ENCODE peak calls at places on chromosomes 6 and 20, in six cellular contexts. W, X, V, E, R and G are unnamed samples. For H3K36me3, the result is how much of the 10 kb centered on the place peaks cover.

GRCh38 chr6:149210376-149210775 is 107.1 kb upstream of the TAB2 start:
- DNase-seq in W (no peak), R (no peak), E (no peak), X (no peak), V (no peak), G (no peak)

GRCh38 chr6:366972-367794 is 24.4 kb upstream of the IRF4 start:
- DNase-seq in R (no peak), X (no peak), W (no peak), E (peak), V (no peak), G (no peak)

GRCh38 chr20:64244281-64244805 is 11.2 kb upstream of the PCMTD2 start:
- DNase-seq in X (no peak), W (no peak), E (no peak), R (peak), V (no peak), G (no peak)

GRCh38 chr20:63968928-63969760 is 586 bp downstream of the ZNF512B start:
- DNase-seq in R (no peak), X (no peak), V (peak), E (peak), W (peak), G (no peak)

GRCh38 chr20:45419188-45420091 is 3.5 kb downstream of the PIGT start:
- DNase-seq in V (peak), X (no peak), W (peak), E (no peak), R (no peak), G (no peak)

GRCh38 chr6:31586013-31586412 is at the start of gene LST1:
- DNase-seq in R (no peak), X (no peak), W (no peak), V (no peak), E (no peak), G (no peak)

GRCh38 chr6:46129301-46129633 is 522 bp upstream of the ENPP4 start:
- DNase-seq in V (no peak), R (no peak), E (no peak), W (peak), X (no peak), G (no peak)

GRCh38 chr6:4903751-4904370 is 100.0 kb downstream of the RPP40 start:
- DNase-seq in R (no peak), X (no peak), E (no peak), W (no peak), V (no peak), G (no peak)

GRCh38 chr6:12163744-12164507 is 126.2 kb upstream of the EDN1 start:
- DNase-seq in X (no peak), E (peak), V (no peak), R (no peak), W (no peak), G (no peak)

GRCh38 chr6:72937160-72937559 is 288.1 kb downstream of the KHDC1L start:
- DNase-seq in V (no peak), X (no peak), W (no peak), E (no peak), R (no peak), G (no peak)

GRCh38 chr20:47191074-47191673 is 165.3 kb downstream of the ZMYND8 start:
- DNase-seq in W (peak), E (no peak), R (no peak), X (no peak), V (no peak), G (no peak)

GRCh38 chr6:100346828-100347227 is 117.9 kb downstream of the SIM1 start:
- DNase-seq in E (no peak), W (no peak), V (no peak), R (no peak), X (no peak), G (no peak)

GRCh38 chr20:8331740-8332412 is 199.8 kb downstream of the PLCB1 start:
- DNase-seq in E (no peak), R (no peak), X (no peak), W (no peak), V (no peak), G (no peak)

GRCh38 chr20:8330785-8331699 is 199.0 kb downstream of the PLCB1 start:
- DNase-seq in W (no peak), R (no peak), E (no peak), X (no peak), V (no peak), G (no peak)

GRCh38 chr20:8335796-8336195 is 203.7 kb downstream of the PLCB1 start:
- DNase-seq in R (no peak), V (no peak), E (no peak), W (no peak), X (no peak), G (no peak)

GRCh38 chr20:8335059-8335458 is 203.0 kb downstream of the PLCB1 start:
- DNase-seq in W (no peak), R (no peak), V (no peak), X (no peak), E (no peak), G (no peak)

DNA sequence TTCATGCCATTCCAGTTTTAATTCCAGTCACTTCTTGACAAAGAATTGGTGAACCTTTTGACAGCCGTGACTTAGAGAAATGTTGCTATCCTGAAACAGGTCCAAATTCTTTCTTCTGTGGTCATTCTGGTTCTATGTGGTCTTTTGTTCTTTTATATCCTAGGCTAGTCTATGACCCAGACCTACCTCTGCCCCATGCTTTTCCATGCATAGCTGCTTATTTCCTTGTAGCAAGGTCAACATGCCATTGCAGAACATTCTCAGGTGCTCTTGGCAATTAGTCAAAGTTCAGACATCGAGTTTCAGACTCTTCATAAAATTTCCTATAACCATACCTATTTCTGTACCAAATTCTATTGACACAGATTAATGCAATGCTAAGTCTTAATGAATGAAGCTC is 202.6 kb downstream of the PLCB1 start:
- DNase-seq in X (no peak), W (no peak), V (no peak), E (no peak), R (no peak), G (no peak)
- H3K36me3 ChIP-seq in X (under half), W (under half), V (under half), E (under half), R (under half), G (under half)

DNA sequence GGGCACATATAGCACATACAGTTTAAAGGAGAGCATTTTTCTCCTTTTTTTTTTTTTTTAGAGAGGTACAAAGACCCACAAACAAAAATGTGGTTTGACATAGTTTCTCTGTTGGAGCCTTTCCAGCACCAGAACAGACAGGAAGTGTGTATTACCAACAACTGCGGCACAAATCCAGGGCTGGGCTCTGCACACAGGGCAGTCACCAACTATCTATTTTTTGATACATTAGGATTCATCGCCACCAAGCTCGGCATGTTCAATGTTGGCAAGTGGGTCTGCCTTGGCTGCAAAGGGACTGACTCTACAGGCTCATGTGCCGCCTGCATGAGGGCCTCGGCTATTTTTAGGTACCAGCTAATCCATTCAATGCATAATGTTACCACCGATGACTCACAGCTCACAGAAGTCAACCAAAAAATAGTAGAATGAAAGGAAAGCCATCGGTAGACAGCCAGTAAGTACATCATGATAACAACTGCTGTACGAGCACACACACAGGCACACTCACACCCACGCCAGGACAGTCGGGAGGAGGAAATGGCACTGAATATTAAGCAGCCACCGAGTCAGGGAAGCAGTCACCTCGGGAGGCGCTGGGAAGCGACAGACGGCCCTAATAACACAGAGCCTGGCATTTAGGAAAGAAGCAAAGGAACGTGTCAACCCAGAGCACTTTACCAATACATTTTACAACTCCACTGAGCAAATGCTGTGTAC is 81.6 kb downstream of the GMPR start:
- DNase-seq in V (peak), W (peak), R (no peak), E (no peak), X (peak), G (no peak)
- H3K4me3 ChIP-seq in V (peak), W (peak), R (peak), E (no peak), X (peak), G (peak)

GRCh38 chr6:56370127-56370540 is 122.8 kb upstream of the COL21A1 start:
- DNase-seq in E (no peak), W (peak), V (no peak), X (no peak), R (peak), G (no peak)
- TF ChIP-seq CTCF in E (peak), W (peak), V (no peak), X (no peak), R (peak), G (peak)

GRCh38 chr6:36856277-36856676 is 17.0 kb upstream of the CPNE5 start:
- DNase-seq in W (no peak), X (no peak), R (no peak), V (no peak), E (no peak), G (no peak)
- H3K36me3 ChIP-seq in W (under half), X (under half), R (under half), V (under half), E (under half), G (under half)

DNA sequence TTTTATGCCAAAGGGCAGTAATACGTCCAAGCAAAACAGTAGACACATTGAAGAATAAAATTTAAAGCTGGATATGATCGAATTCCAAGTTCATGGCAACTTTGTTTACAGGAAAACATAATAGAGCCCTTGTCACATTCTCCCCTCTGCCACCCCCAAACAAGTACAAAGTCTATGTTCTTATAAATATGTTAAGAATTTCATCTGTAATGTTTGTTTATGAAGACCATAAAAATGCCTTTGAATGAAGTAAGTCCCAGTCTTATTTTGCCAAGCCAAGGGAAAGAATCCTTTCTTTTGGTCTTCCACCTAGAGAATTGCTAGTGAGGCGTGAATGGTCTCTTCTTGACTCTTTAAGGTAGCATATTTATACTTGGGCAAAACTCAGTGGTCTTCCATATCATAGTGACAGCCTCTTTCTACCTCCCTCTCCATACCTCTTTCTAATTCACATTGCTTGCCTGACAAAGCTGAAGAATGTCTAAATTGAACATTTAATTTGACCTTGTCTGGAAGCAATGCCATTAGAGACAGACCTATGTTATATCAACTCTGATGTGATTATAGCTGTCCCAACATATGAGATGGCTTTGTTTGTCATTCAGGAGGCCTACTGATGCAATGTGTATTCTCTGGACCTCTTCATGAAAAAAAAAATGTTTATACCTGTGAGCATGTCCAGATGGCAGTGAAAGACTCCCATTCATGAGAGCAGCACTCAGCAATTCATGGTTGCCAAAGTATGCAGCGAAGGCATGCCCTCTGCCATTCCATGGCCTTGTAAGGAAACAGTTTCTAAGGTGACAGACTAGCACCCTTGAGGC is 70.6 kb upstream of the CCN2 start:
- DNase-seq in E (no peak), V (no peak), X (no peak), W (peak), R (no peak), G (no peak)
- H3K4me3 ChIP-seq in E (no peak), V (no peak), X (no peak), W (no peak), R (no peak), G (no peak)